ENCODE peak calls at places on chromosomes 16 and 17, in six cellular contexts. G, J, H, K, O and B are unnamed samples.

GRCh38 chr16:8596581-8596980 is 6.3 kb upstream of the TMEM114 start:
- DNase-seq in J (no peak), G (no peak), K (no peak), O (no peak), H (no peak), B (no peak)

GRCh38 chr16:2897110-2897509 is 14.1 kb downstream of the FLYWCH2 start:
- DNase-seq in K (peak; percentile 88), H (peak; percentile 29), J (peak; percentile 63), O (no peak), G (no peak), B (no peak)

GRCh38 chr17:49787932-49788442 is 494 bp upstream of the KAT7 start:
- DNase-seq in K (no peak), O (no peak), G (no peak), H (peak; percentile 56), J (no peak), B (no peak)

GRCh38 chr17:11459780-11460426 is 138.4 kb upstream of the DNAH9 start:
- DNase-seq in J (no peak), O (no peak), H (no peak), K (no peak), G (no peak), B (no peak)

GRCh38 chr17:57915532-57915931 is 39.7 kb downstream of the CUEDC1 start:
- DNase-seq in K (no peak), J (no peak), H (peak; percentile 72), G (no peak), O (no peak), B (no peak)

GRCh38 chr17:72151565-72152391 is 31.0 kb downstream of the SOX9 start:
- DNase-seq in O (no peak), H (peak; percentile 82), K (no peak), G (peak; percentile 97), J (peak; percentile 80), B (no peak)

GRCh38 chr17:58783380-58783779 is 27.7 kb downstream of the PPM1E start:
- DNase-seq in J (no peak), H (no peak), K (no peak), G (no peak), O (no peak), B (no peak)

GRCh38 chr17:50955160-50955559 is 89.0 kb upstream of the TOB1 start:
- DNase-seq in H (no peak), K (no peak), J (no peak), O (no peak), G (no peak), B (no peak)

DNA sequence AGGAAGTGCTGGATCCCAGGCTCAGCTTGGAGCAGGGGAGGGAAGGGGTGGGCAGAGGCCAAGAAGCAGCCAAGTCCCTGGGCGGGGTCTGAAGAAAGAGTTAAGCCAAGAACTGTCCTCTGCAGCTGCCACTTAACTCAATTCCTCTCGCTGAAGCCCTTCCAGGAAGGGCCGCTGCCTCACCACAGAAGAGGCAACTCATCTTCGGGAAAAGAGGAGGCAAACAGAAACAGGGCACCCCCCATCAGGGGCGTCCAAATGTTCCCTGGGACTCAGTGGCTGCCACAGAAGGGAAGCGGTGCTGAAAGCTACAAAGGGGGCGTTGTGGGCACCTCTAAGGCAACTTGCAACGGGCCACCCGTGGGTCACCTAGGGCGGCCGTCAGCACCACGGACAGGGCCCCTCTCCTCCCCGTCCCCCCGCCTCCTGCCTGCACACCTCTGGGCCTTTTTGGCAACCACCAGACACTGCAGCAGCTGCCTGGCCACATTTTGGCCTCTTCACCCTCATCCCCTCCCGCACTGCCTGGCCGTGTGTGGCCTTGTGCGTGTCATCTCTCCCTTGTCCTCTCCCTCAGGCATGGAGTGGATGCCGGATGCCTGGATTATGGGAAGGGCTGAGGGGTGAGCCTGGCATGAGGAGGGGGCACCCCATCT is 2.5 kb downstream of the TLCD3B start:
- DNase-seq in J (no peak), O (no peak), G (no peak), H (no peak), K (no peak), B (no peak)
- H3K4me3 ChIP-seq in J (no peak overlapping the region), O (no peak overlapping the region), G (no peak overlapping the region), H (no peak overlapping the region), K (no peak overlapping the region), B (no peak overlapping the region)

GRCh38 chr16:56931769-56932587 is at the start of gene HERPUD1:
- DNase-seq in K (peak; percentile 100), O (peak; percentile 94), G (peak; percentile 92), H (peak; percentile 100), J (peak; percentile 98), B (peak; percentile 99)

GRCh38 chr16:56929639-56930038 is 2.3 kb upstream of the HERPUD1 start:
- DNase-seq in G (no peak), J (no peak), O (no peak), H (no peak), K (no peak), B (peak; percentile 40)

GRCh38 chr16:56932588-56933265 is 785 bp downstream of the HERPUD1 start:
- DNase-seq in K (peak; percentile 94), J (peak; percentile 55), G (peak; percentile 38), H (peak; percentile 92), O (no peak), B (peak; percentile 92)

GRCh38 chr16:56931253-56931768 is 631 bp upstream of the HERPUD1 start:
- DNase-seq in H (peak; percentile 65), G (no peak), K (no peak), J (no peak), O (no peak), B (no peak)

DNA sequence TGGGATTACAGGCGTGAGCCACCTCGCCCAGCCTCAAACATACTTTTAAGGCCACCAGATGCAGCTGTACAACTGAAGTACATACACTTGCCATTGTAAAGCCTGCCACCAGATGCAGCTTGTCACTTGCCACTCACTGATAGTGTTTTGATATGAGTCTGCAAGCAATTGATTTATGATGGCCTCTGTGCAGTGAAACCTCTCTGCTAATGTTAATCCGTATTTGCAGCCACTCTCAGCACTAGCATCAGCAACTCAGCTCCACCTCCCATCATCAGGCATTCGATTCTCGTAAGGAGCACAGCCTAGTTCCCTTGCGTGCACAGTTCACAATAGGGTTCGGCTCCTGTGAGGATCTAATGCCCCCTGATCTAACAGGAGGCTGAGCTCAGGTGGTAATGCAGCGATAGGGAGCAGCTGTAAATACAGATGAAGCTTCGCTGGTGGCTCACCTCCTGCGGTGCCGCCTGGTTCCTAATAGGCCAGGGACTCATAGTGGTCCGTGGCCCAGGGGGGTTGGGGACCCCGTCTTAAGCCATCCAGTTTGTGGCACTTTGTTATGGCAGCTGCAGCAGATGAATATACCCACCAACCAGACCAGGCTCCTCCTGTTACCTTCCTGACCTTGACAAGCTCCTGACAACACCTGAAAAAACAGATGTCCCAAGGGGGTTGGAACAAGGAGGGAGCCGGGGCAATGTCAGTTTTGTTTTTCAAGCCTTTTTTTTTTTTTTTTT is 1.3 kb upstream of the HERPUD1 start:
- DNase-seq in O (no peak), H (no peak), K (no peak), J (no peak), G (no peak), B (peak; percentile 64)
- H3K4me3 ChIP-seq in O (no peak overlapping the region), H (no peak overlapping the region), K (no peak overlapping the region), J (no peak overlapping the region), G (no peak overlapping the region), B (no peak overlapping the region)

GRCh38 chr17:2050246-2050866 is 4.5 kb upstream of the HIC1 start:
- DNase-seq in G (peak; percentile 51), O (no peak), K (peak; percentile 91), H (peak; percentile 88), J (no peak), B (peak; percentile 86)
- H3K4me3 ChIP-seq in G (peak overlapping the region; percentile 50), O (peak overlapping the region; percentile 45), K (peak overlapping the region; percentile 89), H (peak overlapping the region; percentile 68), J (peak overlapping the region; percentile 49), B (no peak overlapping the region)

GRCh38 chr17:64240261-64240740 is 22.8 kb downstream of the TEX2 start:
- DNase-seq in O (no peak), J (no peak), G (no peak), K (no peak), H (peak; percentile 70), B (no peak)
- H3K4me3 ChIP-seq in O (no peak overlapping the region), J (no peak overlapping the region), G (no peak overlapping the region), K (no peak overlapping the region), H (no peak overlapping the region), B (no peak overlapping the region)

DNA sequence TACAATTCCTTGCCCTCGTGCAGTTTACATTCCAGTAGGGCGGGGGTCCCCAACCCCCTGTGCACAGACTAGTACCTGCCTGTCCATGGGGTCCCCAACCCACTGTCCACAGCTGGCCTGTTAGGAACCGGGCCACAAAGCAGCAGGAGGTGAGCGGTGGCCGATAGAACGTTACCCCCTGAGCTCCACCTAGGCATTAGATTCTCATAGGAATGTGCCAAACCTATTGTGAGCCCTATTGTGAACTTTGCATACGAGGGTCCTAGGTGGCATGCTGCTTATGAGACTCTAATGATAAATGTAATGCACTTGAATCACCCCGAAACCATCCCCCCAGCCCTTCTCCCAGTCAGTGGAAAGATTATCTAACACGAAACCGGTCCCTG is 1.5 kb downstream of the REXO5 start:
- DNase-seq in G (no peak), J (no peak), K (no peak), O (no peak), H (peak; percentile 48), B (no peak)
- H3K4me3 ChIP-seq in G (peak overlapping the region; percentile 92), J (no peak overlapping the region), K (no peak overlapping the region), O (no peak overlapping the region), H (no peak overlapping the region), B (no peak overlapping the region)

DNA sequence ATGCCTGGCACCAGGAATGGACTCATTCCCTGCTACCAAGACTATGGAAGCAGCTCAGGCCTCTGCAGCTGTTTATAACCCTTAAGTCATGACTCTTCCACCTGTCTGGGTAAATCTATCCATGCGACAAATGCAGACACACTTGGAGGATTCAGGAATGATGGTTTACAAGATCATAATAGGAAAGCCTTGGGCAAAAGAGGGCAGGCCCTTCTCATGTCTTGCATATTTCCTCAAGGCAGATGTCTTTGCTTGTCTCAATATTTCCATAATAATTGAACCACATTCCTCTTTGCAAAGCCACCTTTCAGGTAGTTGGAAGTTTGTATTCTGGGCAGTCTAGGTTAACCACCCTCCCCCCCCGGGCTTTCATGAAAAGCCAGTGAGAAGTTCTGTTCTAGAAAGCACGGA is 884 bp upstream of the JPT1 start:
- DNase-seq in O (peak; percentile 30), J (no peak), H (no peak), G (no peak), K (no peak), B (no peak)
- H3K4me3 ChIP-seq in O (no peak overlapping the region), J (no peak overlapping the region), H (no peak overlapping the region), G (peak overlapping the region; percentile 38), K (peak overlapping the region; percentile 90), B (no peak overlapping the region)